ENCODE peak calls at places on chromosomes 7 and 10, in four cellular contexts. O is astrocyte, V is A549, F is MCF 10A. N is an unnamed sample.

GRCh38 chr7:133512560-133512959 is 259.7 kb downstream of the EXOC4 start:
- DNase-seq in O (peak), V (no peak), F (peak), N (no peak)

GRCh38 chr7:26101471-26102151 is 50.4 kb upstream of the NFE2L3 start:
- DNase-seq in O (no peak), V (no peak), F (no peak), N (no peak)

GRCh38 chr7:3064077-3064476 is 20.4 kb upstream of the CARD11 start:
- DNase-seq in O (no peak), V (no peak), F (no peak), N (no peak)

GRCh38 chr7:76358053-76358477 is 726 bp downstream of the YWHAG start:
- DNase-seq in O (no peak), V (no peak), F (peak), N (no peak)

GRCh38 chr7:47941136-47941844 is 7.0 kb downstream of the PKD1L1 start:
- DNase-seq in O (peak), V (no peak), F (peak), N (peak)

GRCh38 chr10:101121661-101122045 is 9.4 kb upstream of the TLX1 start:
- DNase-seq in O (no peak), V (no peak), F (no peak), N (no peak)

GRCh38 chr10:127880557-127880956 is 12.2 kb downstream of the CLRN3 start:
- DNase-seq in O (no peak), V (no peak), F (no peak), N (peak)

GRCh38 chr7:46607176-46607575 is 686.1 kb upstream of the IGFBP3 start:
- DNase-seq in O (no peak), V (no peak), F (no peak), N (no peak)

GRCh38 chr10:133132711-133133291 is 27.2 kb upstream of the KNDC1 start:
- DNase-seq in O (no peak), V (no peak), F (no peak), N (no peak)

GRCh38 chr7:133081119-133081604 is 728 bp downstream of the CHCHD3 start:
- DNase-seq in O (no peak), V (peak), F (peak), N (no peak)

GRCh38 chr7:12436896-12437535 is 33.4 kb upstream of the VWDE start:
- DNase-seq in O (peak), V (no peak), F (peak), N (no peak)

GRCh38 chr10:14578060-14578952 is 196.4 kb downstream of the FAM107B start:
- DNase-seq in O (peak), V (no peak), F (no peak), N (no peak)

DNA sequence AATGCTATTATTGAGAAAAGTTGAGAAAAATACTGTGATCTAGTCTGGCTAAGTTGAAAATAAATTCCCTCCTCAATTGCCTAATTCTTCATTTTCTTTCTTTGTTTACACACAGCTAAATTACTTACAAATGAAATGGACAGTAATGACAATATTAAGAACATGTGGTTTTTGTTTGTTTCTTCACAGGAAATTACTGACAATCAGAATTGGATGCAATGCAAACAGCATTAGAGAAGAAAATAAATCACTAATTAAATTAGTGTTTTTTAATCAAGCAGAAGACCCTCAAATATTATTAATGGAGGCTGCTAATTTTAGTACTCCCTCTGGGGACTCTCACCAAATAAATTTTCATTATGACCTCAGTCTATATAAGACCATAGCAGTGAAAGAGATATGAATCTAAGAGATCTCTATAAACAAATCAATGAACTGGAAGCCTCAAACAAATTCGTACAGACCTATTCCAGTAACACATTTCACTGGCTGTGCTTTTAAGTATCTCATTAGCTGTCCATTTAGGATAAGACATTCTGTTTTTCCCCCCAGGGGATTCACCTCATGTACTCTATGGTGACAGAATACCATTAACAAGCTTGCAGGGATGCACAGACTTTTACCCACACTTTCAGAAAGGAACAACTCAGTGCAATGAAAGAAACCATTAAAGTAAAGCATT is 202.0 kb upstream of the DGKB start:
- DNase-seq in O (no peak), V (no peak), F (no peak), N (no peak)
- TF ChIP-seq CTCF in O (no peak), V (no peak), F (no peak), N (no peak)

DNA sequence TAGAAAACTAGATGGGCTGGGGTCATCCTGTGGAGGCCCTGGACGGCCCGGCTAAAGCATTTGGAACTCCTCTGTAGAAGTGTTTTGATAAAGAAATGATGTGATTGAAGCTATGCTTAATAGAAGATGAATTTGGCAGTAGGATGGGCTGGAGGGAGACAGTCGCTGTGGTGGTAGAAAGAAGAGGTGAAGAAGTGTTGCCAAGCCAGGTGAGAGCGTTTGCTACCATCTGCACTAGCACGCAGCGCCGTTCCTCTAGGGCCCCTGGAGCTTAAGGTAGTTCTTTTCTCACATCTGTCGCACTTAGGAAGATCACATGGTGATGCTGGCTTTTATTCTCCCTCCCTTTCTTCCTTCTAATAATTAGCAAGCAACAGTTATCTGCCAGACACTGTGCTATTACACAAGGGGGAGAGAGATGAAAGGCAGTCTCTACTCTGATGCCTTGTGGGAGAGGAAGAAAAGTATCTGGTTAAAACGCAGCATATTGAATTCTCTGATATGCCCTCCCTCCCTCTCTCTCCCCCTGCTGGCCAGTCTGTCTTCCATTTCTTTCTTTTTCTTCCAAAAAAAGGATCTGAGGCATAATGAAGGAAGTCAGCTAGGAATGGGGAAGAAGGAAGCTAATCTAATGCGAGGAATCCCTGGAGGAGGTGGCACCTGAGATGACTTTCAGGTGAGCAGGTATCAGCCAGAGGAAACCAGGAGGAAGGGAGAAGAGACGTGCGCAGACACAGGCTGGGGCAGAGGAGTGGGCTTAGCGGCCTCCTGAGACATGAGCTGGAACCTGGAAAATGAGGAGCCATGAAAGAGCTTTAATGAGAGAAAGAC is 162.3 kb upstream of the KLF14 start:
- DNase-seq in O (no peak), V (no peak), F (no peak), N (no peak)
- TF ChIP-seq CTCF in O (peak), V (no peak), F (peak), N (no peak)

GRCh38 chr7:142450206-142450605 is 192.3 kb upstream of the PRSS58 start:
- DNase-seq in O (no peak), V (no peak), F (no peak), N (no peak)

GRCh38 chr7:142441074-142441403 is 183.2 kb upstream of the PRSS58 start:
- DNase-seq in O (no peak), V (no peak), F (no peak), N (no peak)

GRCh38 chr7:142443614-142444013 is 185.8 kb upstream of the PRSS58 start:
- DNase-seq in O (peak), V (no peak), F (no peak), N (no peak)

GRCh38 chr7:142440219-142441073 is 182.6 kb upstream of the PRSS58 start:
- DNase-seq in O (peak), V (no peak), F (peak), N (no peak)

GRCh38 chr7:142445019-142445686 is 187.3 kb upstream of the PRSS58 start:
- DNase-seq in O (no peak), V (no peak), F (no peak), N (no peak)
- TF ChIP-seq CTCF in O (no peak), V (no peak), F (no peak), N (no peak)

DNA sequence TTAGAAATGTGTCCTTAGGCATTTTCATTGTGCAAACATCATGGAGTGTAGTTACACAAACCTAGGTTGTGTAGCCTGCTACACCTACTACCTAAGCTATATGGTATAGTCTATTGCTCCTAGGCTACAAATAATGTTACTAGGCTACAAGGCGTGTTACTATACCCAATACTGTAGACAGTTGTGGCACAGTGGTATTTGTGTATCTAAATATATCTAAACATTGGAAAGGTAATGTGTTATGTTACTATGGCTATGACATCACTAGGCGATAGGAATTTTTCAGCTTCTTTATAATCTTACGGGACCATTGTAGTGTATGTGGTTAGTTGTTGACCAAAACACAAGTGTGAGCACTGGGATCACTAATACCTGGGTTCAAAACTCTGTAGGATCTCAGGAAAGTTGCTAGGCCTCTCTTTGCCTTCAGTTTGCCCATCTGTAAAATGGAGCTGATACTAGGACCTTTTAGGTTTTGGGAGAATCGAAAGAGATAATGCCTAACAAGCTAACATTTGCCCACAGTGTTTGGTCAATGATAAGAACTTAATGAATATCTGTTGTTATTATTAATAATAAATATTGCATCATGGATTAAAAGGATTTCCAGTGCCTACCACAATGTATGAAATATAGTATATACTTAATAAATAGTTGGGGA is 2.8 kb downstream of the BICC1 start:
- DNase-seq in O (peak), V (no peak), F (no peak), N (no peak)
- TF ChIP-seq CTCF in O (no peak), V (no peak), F (no peak), N (no peak)

GRCh38 chr7:103609778-103610177 is 163.8 kb upstream of the SLC26A5 start:
- DNase-seq in O (no peak), V (no peak), F (no peak), N (no peak)

DNA sequence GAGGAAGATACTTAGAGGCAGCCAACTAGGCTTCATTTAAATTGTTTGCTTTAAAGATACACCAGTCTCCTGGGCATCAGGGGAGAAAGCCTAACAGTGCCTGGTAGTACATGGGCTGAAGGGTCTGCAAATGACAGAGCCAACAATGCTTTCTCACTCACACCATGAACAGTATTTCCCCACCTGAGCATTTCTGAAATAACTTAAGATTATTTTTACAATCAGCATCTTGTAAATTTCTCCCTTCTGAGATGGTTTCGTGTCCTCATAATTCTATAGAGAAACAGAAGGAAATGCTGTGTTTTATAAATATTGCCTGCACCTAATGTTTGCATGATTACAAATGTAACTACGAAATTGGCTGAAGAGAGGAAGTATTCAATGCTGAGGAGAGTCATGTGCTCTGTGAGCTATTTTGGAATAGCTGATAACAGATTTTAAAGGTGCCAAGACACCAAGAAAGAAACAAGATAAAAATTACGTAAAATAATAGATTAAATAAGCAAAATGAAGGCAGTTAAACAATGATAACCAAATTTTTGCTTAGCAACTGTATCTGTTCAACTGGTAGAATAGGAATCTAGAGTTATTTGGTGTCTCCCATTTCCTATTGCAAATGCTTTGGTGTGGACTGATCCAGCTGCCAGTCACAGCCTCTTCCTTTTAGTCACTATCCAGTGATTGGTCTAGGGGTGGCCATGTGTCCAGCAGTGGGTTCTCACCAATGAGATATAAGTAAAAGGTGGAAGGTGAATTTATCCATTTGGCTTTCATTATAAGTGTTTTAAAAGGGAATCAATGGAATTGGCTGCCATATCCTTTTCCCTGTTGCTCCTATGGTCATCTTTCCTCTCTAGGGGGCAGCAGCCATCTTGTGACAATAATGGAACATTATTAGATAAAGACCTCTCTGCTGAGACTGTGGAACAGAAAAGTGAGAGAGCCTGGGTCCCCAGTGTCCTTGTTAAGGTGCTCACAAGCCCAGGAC is 167.9 kb upstream of the SLC26A5 start:
- DNase-seq in O (no peak), V (no peak), F (peak), N (no peak)
- TF ChIP-seq CTCF in O (peak), V (peak), F (no peak), N (peak)